ENCODE peak calls at places on chromosomes 6 and 20, in six cellular contexts. One of them, this sample, is unnamed.

GRCh38 chr20:43755851-43756250 is 29.0 kb upstream of the GTSF1L start:
- DNase-seq in PC-3: no peak
- DNase-seq in PC-9: no peak
- DNase-seq in SK-N-SH: no peak
- DNase-seq in H9: no peak
- DNase-seq in OCI-LY7: no peak
- DNase-seq in this sample: no peak

GRCh38 chr20:49595811-49596545 is 28.0 kb upstream of the PTGIS start:
- DNase-seq in PC-3: no peak
- DNase-seq in PC-9: peak; percentile 67
- DNase-seq in SK-N-SH: no peak
- DNase-seq in H9: no peak
- DNase-seq in OCI-LY7: no peak
- DNase-seq in this sample: no peak

GRCh38 chr6:137804647-137805046 is 62.4 kb upstream of the TNFAIP3 start:
- DNase-seq in PC-3: no peak
- DNase-seq in PC-9: no peak
- DNase-seq in SK-N-SH: no peak
- DNase-seq in H9: no peak
- DNase-seq in OCI-LY7: no peak
- DNase-seq in this sample: no peak

GRCh38 chr6:152206072-152206818 is 398.8 kb downstream of the ESR1 start:
- DNase-seq in PC-3: peak; percentile 9
- DNase-seq in PC-9: no peak
- DNase-seq in SK-N-SH: no peak
- DNase-seq in H9: peak; percentile 57
- DNase-seq in OCI-LY7: peak; percentile 32
- DNase-seq in this sample: peak; percentile 19

GRCh38 chr6:1589208-1589607 is 20.5 kb upstream of the FOXC1 start:
- DNase-seq in PC-3: no peak
- DNase-seq in PC-9: no peak
- DNase-seq in SK-N-SH: no peak
- DNase-seq in H9: no peak
- DNase-seq in OCI-LY7: no peak
- DNase-seq in this sample: no peak

GRCh38 chr6:33813960-33814662 is 10.3 kb upstream of the MLN start:
- DNase-seq in PC-3: no peak
- DNase-seq in PC-9: no peak
- DNase-seq in SK-N-SH: no peak
- DNase-seq in H9: no peak
- DNase-seq in OCI-LY7: no peak
- DNase-seq in this sample: no peak

GRCh38 chr6:46054531-46054930 is 38.9 kb upstream of the CLIC5 start:
- DNase-seq in PC-3: no peak
- DNase-seq in PC-9: no peak
- DNase-seq in SK-N-SH: no peak
- DNase-seq in H9: no peak
- DNase-seq in OCI-LY7: no peak
- DNase-seq in this sample: no peak

GRCh38 chr6:4914412-4915159 is 89.3 kb downstream of the RPP40 start:
- DNase-seq in PC-3: peak; percentile 26
- DNase-seq in PC-9: no peak
- DNase-seq in SK-N-SH: no peak
- DNase-seq in H9: no peak
- DNase-seq in OCI-LY7: no peak
- DNase-seq in this sample: no peak

GRCh38 chr6:120671519-120671918 is 662.8 kb downstream of the TBC1D32 start:
- DNase-seq in PC-3: no peak
- DNase-seq in PC-9: no peak
- DNase-seq in SK-N-SH: no peak
- DNase-seq in H9: peak; percentile 68
- DNase-seq in OCI-LY7: no peak
- DNase-seq in this sample: no peak

GRCh38 chr6:53436904-53437303 is 88.2 kb upstream of the ELOVL5 start:
- DNase-seq in PC-3: no peak
- DNase-seq in PC-9: no peak
- DNase-seq in SK-N-SH: no peak
- DNase-seq in H9: no peak
- DNase-seq in OCI-LY7: no peak
- DNase-seq in this sample: peak; percentile 16

GRCh38 chr6:37200085-37200484 is 30.1 kb downstream of the PIM1 start:
- DNase-seq in PC-3: no peak
- DNase-seq in PC-9: no peak
- DNase-seq in SK-N-SH: no peak
- DNase-seq in H9: no peak
- DNase-seq in OCI-LY7: no peak
- DNase-seq in this sample: no peak

GRCh38 chr6:10425177-10425972 is 10.5 kb upstream of the TFAP2A start:
- DNase-seq in PC-3: no peak
- DNase-seq in PC-9: no peak
- DNase-seq in SK-N-SH: no peak
- DNase-seq in H9: no peak
- DNase-seq in OCI-LY7: no peak
- DNase-seq in this sample: no peak

GRCh38 chr20:41627611-41628244 is 9.6 kb upstream of the CHD6 start:
- DNase-seq in PC-3: no peak
- DNase-seq in PC-9: no peak
- DNase-seq in SK-N-SH: no peak
- DNase-seq in H9: no peak
- DNase-seq in OCI-LY7: peak; percentile 5
- DNase-seq in this sample: no peak

GRCh38 chr20:22921595-22922421 is 113.3 kb upstream of the SSTR4 start:
- DNase-seq in PC-3: peak; percentile 95
- DNase-seq in PC-9: peak; percentile 95
- DNase-seq in SK-N-SH: no peak
- DNase-seq in H9: no peak
- DNase-seq in OCI-LY7: no peak
- DNase-seq in this sample: no peak

GRCh38 chr20:61757678-61758555 is 307.8 kb downstream of the TAF4 start:
- DNase-seq in PC-3: no peak
- DNase-seq in PC-9: peak; percentile 25
- DNase-seq in SK-N-SH: no peak
- DNase-seq in H9: no peak
- DNase-seq in OCI-LY7: no peak
- DNase-seq in this sample: no peak

GRCh38 chr6:85033547-85033946 is 269.1 kb upstream of the TBX18 start:
- DNase-seq in PC-3: no peak
- DNase-seq in PC-9: no peak
- DNase-seq in SK-N-SH: no peak
- DNase-seq in H9: no peak
- DNase-seq in OCI-LY7: no peak
- DNase-seq in this sample: no peak

GRCh38 chr6:153947817-153948447 is 91.1 kb upstream of the OPRM1 start:
- DNase-seq in PC-3: peak; percentile 60
- DNase-seq in PC-9: no peak
- DNase-seq in SK-N-SH: peak; percentile 19
- DNase-seq in H9: peak; percentile 44
- DNase-seq in OCI-LY7: peak; percentile 16
- DNase-seq in this sample: peak; percentile 60

GRCh38 chr20:62066983-62067433 is 1.3 kb upstream of the TAF4 start:
- DNase-seq in PC-3: no peak
- DNase-seq in PC-9: no peak
- DNase-seq in SK-N-SH: no peak
- DNase-seq in H9: peak; percentile 55
- DNase-seq in OCI-LY7: peak; percentile 70
- DNase-seq in this sample: peak; percentile 68

GRCh38 chr20:10492065-10492464 is 57.0 kb downstream of the SLX4IP start:
- DNase-seq in PC-3: no peak
- DNase-seq in PC-9: no peak
- DNase-seq in SK-N-SH: no peak
- DNase-seq in H9: no peak
- DNase-seq in OCI-LY7: no peak
- DNase-seq in this sample: no peak

GRCh38 chr6:1631251-1631650 is 21.5 kb downstream of the FOXC1 start:
- DNase-seq in PC-3: no peak
- DNase-seq in PC-9: peak; percentile 90
- DNase-seq in SK-N-SH: no peak
- DNase-seq in H9: no peak
- DNase-seq in OCI-LY7: no peak
- DNase-seq in this sample: no peak

GRCh38 chr6:166335378-166336366 is 6.7 kb downstream of the SFT2D1 start:
- DNase-seq in PC-3: no peak
- DNase-seq in PC-9: no peak
- DNase-seq in SK-N-SH: no peak
- DNase-seq in H9: no peak
- DNase-seq in OCI-LY7: no peak
- DNase-seq in this sample: no peak

GRCh38 chr6:166333172-166333995 is 9.0 kb downstream of the SFT2D1 start:
- DNase-seq in PC-3: no peak
- DNase-seq in PC-9: no peak
- DNase-seq in SK-N-SH: no peak
- DNase-seq in H9: no peak
- DNase-seq in OCI-LY7: peak; percentile 55
- DNase-seq in this sample: no peak

GRCh38 chr6:166331503-166332133 is 10.7 kb downstream of the SFT2D1 start:
- DNase-seq in PC-3: no peak
- DNase-seq in PC-9: no peak
- DNase-seq in SK-N-SH: no peak
- DNase-seq in H9: no peak
- DNase-seq in OCI-LY7: no peak
- DNase-seq in this sample: no peak

GRCh38 chr6:166336847-166337246 is 5.5 kb downstream of the SFT2D1 start:
- DNase-seq in PC-3: no peak
- DNase-seq in PC-9: no peak
- DNase-seq in SK-N-SH: no peak
- DNase-seq in H9: no peak
- DNase-seq in OCI-LY7: no peak
- DNase-seq in this sample: no peak

GRCh38 chr6:166334878-166335277 is 7.5 kb downstream of the SFT2D1 start:
- DNase-seq in PC-3: no peak
- DNase-seq in PC-9: no peak
- DNase-seq in SK-N-SH: no peak
- DNase-seq in H9: no peak
- DNase-seq in OCI-LY7: no peak
- DNase-seq in this sample: no peak
- H4K20me1 ChIP-seq in PC-3: no peaks in the 10 kb centered on the region
- H4K20me1 ChIP-seq in PC-9: peaks cover 58% of the 10 kb centered on the region
- H4K20me1 ChIP-seq in SK-N-SH: peaks cover 80% of the 10 kb centered on the region
- H4K20me1 ChIP-seq in H9: no peaks in the 10 kb centered on the region
- H4K20me1 ChIP-seq in OCI-LY7: no peaks in the 10 kb centered on the region
- H4K20me1 ChIP-seq in this sample: peaks cover 70% of the 10 kb centered on the region

DNA sequence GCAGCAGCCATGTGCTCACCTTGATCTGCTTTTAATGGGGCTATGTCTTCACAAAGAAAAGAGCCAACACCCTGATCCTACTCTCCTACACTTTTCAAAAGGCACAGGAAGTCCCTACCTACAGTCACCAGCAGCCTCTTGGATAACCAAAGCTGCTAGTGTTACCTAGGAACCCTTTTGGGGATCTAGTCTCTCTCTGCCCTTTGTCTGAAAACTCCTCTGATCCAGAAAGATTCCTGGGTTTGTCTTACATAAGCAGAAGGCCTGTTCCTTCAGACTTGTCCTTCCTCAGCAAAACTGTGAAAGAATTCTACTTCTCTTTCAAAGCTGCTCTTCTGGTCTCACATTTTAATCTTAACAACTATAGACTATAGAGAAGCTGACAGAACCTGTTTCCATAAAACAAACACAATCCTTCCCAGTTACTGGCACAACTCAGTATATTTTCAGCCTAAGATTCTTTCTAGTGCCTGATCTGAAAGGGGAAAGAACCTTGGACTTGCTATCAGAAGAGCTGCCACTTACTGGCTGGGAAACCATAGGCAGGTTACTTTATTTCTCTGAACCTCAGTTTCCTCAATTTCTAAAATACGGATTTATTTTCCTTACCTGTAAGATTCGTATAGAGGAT is 2.9 kb downstream of the PLAGL2 start:
- DNase-seq in PC-3: peak; percentile 18
- DNase-seq in PC-9: peak; percentile 45
- DNase-seq in SK-N-SH: no peak
- DNase-seq in H9: no peak
- DNase-seq in OCI-LY7: no peak
- DNase-seq in this sample: peak; percentile 33
- H4K20me1 ChIP-seq in PC-3: peaks cover 24% of the 10 kb centered on the region
- H4K20me1 ChIP-seq in PC-9: peaks cover 41% of the 10 kb centered on the region
- H4K20me1 ChIP-seq in SK-N-SH: peaks cover 35% of the 10 kb centered on the region
- H4K20me1 ChIP-seq in H9: no peaks in the 10 kb centered on the region
- H4K20me1 ChIP-seq in OCI-LY7: peaks cover 28% of the 10 kb centered on the region
- H4K20me1 ChIP-seq in this sample: peaks cover 33% of the 10 kb centered on the region

DNA sequence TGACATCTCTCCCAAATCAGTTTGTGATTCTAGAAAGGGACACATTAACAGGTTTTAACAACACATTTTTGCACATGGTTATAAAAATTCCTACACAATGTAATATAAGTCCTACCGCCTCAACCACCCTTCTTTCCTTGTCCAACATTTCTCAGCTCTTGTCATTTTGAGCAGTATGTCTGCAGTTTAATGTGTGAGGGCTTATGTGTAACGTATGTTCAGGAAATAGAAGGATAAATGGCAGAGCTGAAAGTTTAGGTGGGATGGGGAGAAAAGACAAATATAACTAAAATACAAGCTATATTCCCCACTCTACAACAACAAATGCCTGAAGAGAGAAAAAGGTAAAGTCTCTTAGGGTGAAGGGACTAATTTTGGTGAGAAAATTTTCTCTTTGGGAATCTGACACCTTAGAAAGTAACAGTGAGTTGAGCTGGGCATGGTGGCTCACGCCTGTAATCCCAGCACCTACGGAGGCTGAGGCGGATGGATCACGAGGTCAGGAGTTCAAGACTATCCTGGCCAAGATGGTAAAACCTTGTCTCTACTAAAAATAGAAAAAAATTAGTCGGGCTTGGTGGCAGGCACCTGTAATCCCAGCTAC is 5.0 kb downstream of the PNRC1 start:
- DNase-seq in PC-3: no peak
- DNase-seq in PC-9: no peak
- DNase-seq in SK-N-SH: no peak
- DNase-seq in H9: no peak
- DNase-seq in OCI-LY7: no peak
- DNase-seq in this sample: no peak
- H4K20me1 ChIP-seq in PC-3: peaks cover 12% of the 10 kb centered on the region
- H4K20me1 ChIP-seq in PC-9: peaks cover 15% of the 10 kb centered on the region
- H4K20me1 ChIP-seq in SK-N-SH: peaks cover 62% of the 10 kb centered on the region
- H4K20me1 ChIP-seq in H9: no peaks in the 10 kb centered on the region
- H4K20me1 ChIP-seq in OCI-LY7: peaks cover 18% of the 10 kb centered on the region
- H4K20me1 ChIP-seq in this sample: peaks cover 60% of the 10 kb centered on the region

GRCh38 chr6:163461696-163462095 is 47.2 kb downstream of the QKI start:
- DNase-seq in PC-3: no peak
- DNase-seq in PC-9: no peak
- DNase-seq in SK-N-SH: no peak
- DNase-seq in H9: no peak
- DNase-seq in OCI-LY7: no peak
- DNase-seq in this sample: no peak

GRCh38 chr6:163459536-163459935 is 45.0 kb downstream of the QKI start:
- DNase-seq in PC-3: no peak
- DNase-seq in PC-9: no peak
- DNase-seq in SK-N-SH: no peak
- DNase-seq in H9: no peak
- DNase-seq in OCI-LY7: no peak
- DNase-seq in this sample: no peak

GRCh38 chr6:163457637-163458561 is 43.4 kb downstream of the QKI start:
- DNase-seq in PC-3: peak; percentile 30
- DNase-seq in PC-9: no peak
- DNase-seq in SK-N-SH: no peak
- DNase-seq in H9: no peak
- DNase-seq in OCI-LY7: no peak
- DNase-seq in this sample: peak; percentile 39

GRCh38 chr6:163460307-163460782 is 45.8 kb downstream of the QKI start:
- DNase-seq in PC-3: no peak
- DNase-seq in PC-9: no peak
- DNase-seq in SK-N-SH: no peak
- DNase-seq in H9: no peak
- DNase-seq in OCI-LY7: no peak
- DNase-seq in this sample: no peak

GRCh38 chr6:163459007-163459406 is 44.5 kb downstream of the QKI start:
- DNase-seq in PC-3: no peak
- DNase-seq in PC-9: no peak
- DNase-seq in SK-N-SH: no peak
- DNase-seq in H9: no peak
- DNase-seq in OCI-LY7: no peak
- DNase-seq in this sample: no peak
- H4K20me1 ChIP-seq in PC-3: peaks cover 45% of the 10 kb centered on the region
- H4K20me1 ChIP-seq in PC-9: peaks cover 87% of the 10 kb centered on the region
- H4K20me1 ChIP-seq in SK-N-SH: peaks cover 75% of the 10 kb centered on the region
- H4K20me1 ChIP-seq in H9: no peaks in the 10 kb centered on the region
- H4K20me1 ChIP-seq in OCI-LY7: peaks cover 3% of the 10 kb centered on the region
- H4K20me1 ChIP-seq in this sample: peaks cover 18% of the 10 kb centered on the region